ENCODE peak calls at places on chromosomes 6 and 20, in five cellular contexts. One of them, this sample, is unnamed.

GRCh38 chr6:127618729-127619128 is 41.8 kb downstream of the C6orf58 start:
- DNase-seq in GM12878: no peak
- DNase-seq in NT2/D1: no peak
- DNase-seq in H1: no peak
- DNase-seq in HepG2: no peak
- DNase-seq in this sample: no peak

GRCh38 chr20:9038791-9039190 is 30.1 kb upstream of the PLCB4 start:
- DNase-seq in GM12878: no peak
- DNase-seq in NT2/D1: no peak
- DNase-seq in H1: no peak
- DNase-seq in HepG2: no peak
- DNase-seq in this sample: no peak

GRCh38 chr6:131765081-131765852 is 42.6 kb upstream of the ENPP1 start:
- DNase-seq in GM12878: no peak
- DNase-seq in NT2/D1: no peak
- DNase-seq in H1: no peak
- DNase-seq in HepG2: peak
- DNase-seq in this sample: no peak

GRCh38 chr6:104929348-104929747 is 27.6 kb upstream of the LIN28B start:
- DNase-seq in GM12878: no peak
- DNase-seq in NT2/D1: no peak
- DNase-seq in H1: no peak
- DNase-seq in HepG2: no peak
- DNase-seq in this sample: no peak

GRCh38 chr6:45607818-45608217 is 230.1 kb upstream of the SUPT3H start:
- DNase-seq in GM12878: no peak
- DNase-seq in NT2/D1: no peak
- DNase-seq in H1: no peak
- DNase-seq in HepG2: no peak
- DNase-seq in this sample: no peak

GRCh38 chr20:14219801-14220461 is 117.5 kb downstream of the FLRT3 start:
- DNase-seq in GM12878: no peak
- DNase-seq in NT2/D1: peak
- DNase-seq in H1: no peak
- DNase-seq in HepG2: no peak
- DNase-seq in this sample: no peak

GRCh38 chr6:13760948-13761347 is 49.3 kb upstream of the RANBP9 start:
- DNase-seq in GM12878: no peak
- DNase-seq in NT2/D1: no peak
- DNase-seq in H1: no peak
- DNase-seq in HepG2: no peak
- DNase-seq in this sample: no peak

GRCh38 chr6:36335465-36336209 is 1.1 kb downstream of the BNIP5 start:
- DNase-seq in GM12878: no peak
- DNase-seq in NT2/D1: no peak
- DNase-seq in H1: no peak
- DNase-seq in HepG2: no peak
- DNase-seq in this sample: no peak

GRCh38 chr6:17741507-17741906 is 34.8 kb upstream of the NUP153 start:
- DNase-seq in GM12878: no peak
- DNase-seq in NT2/D1: no peak
- DNase-seq in H1: no peak
- DNase-seq in HepG2: no peak
- DNase-seq in this sample: no peak

GRCh38 chr20:60170116-60170515 is 211.9 kb downstream of the CDH26 start:
- DNase-seq in GM12878: no peak
- DNase-seq in NT2/D1: no peak
- DNase-seq in H1: no peak
- DNase-seq in HepG2: no peak
- DNase-seq in this sample: no peak

GRCh38 chr20:56631318-56631989 is 2.3 kb downstream of the TFAP2C start:
- DNase-seq in GM12878: no peak
- DNase-seq in NT2/D1: no peak
- DNase-seq in H1: no peak
- DNase-seq in HepG2: no peak
- DNase-seq in this sample: no peak

GRCh38 chr20:44901972-44902371 is 7.9 kb upstream of the PABPC1L start:
- DNase-seq in GM12878: no peak
- DNase-seq in NT2/D1: no peak
- DNase-seq in H1: no peak
- DNase-seq in HepG2: no peak
- DNase-seq in this sample: no peak

GRCh38 chr20:59743767-59744485 is 139.6 kb downstream of the PHACTR3 start:
- DNase-seq in GM12878: no peak
- DNase-seq in NT2/D1: no peak
- DNase-seq in H1: no peak
- DNase-seq in HepG2: no peak
- DNase-seq in this sample: no peak

GRCh38 chr20:48921883-48922867 is 664 bp downstream of the ARFGEF2 start:
- DNase-seq in GM12878: no peak
- DNase-seq in NT2/D1: peak
- DNase-seq in H1: no peak
- DNase-seq in HepG2: peak
- DNase-seq in this sample: no peak
- TF ChIP-seq SUZ12 in GM12878: no peak
- TF ChIP-seq SUZ12 in NT2/D1: no peak
- TF ChIP-seq SUZ12 in H1: no peak
- TF ChIP-seq SUZ12 in HepG2: no peak
- TF ChIP-seq SUZ12 in this sample: no peak

GRCh38 chr6:149081281-149081680 is 236.2 kb upstream of the TAB2 start:
- DNase-seq in GM12878: no peak
- DNase-seq in NT2/D1: no peak
- DNase-seq in H1: no peak
- DNase-seq in HepG2: no peak
- DNase-seq in this sample: no peak
- TF ChIP-seq SUZ12 in GM12878: no peak
- TF ChIP-seq SUZ12 in NT2/D1: no peak
- TF ChIP-seq SUZ12 in H1: no peak
- TF ChIP-seq SUZ12 in HepG2: no peak
- TF ChIP-seq SUZ12 in this sample: no peak

GRCh38 chr6:80182291-80182690 is 75.8 kb downstream of the BCKDHB start:
- DNase-seq in GM12878: no peak
- DNase-seq in NT2/D1: no peak
- DNase-seq in H1: no peak
- DNase-seq in HepG2: no peak
- DNase-seq in this sample: no peak
- TF ChIP-seq SUZ12 in GM12878: no peak
- TF ChIP-seq SUZ12 in NT2/D1: no peak
- TF ChIP-seq SUZ12 in H1: no peak
- TF ChIP-seq SUZ12 in HepG2: no peak
- TF ChIP-seq SUZ12 in this sample: no peak

DNA sequence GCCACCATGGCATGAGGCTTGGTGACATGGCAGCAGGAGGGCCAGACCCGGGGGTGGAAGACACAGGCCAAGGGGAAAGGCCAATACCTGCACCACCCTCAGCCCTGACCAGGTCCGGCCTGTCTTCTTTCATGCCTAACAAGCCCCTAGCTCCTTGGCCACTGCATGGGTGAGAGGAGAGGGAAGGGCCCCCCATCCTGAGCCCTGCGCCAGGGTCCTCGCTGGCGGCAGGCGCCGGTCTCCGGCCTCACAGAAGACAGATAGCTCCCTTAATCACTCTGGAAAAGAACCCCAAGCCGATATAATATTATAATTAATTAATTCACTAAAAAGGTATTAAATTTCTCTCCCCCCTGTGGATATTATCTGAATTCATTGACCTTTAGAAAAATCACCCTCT is 41.4 kb downstream of the MDFI start:
- DNase-seq in GM12878: no peak
- DNase-seq in NT2/D1: no peak
- DNase-seq in H1: no peak
- DNase-seq in HepG2: no peak
- DNase-seq in this sample: no peak
- TF ChIP-seq SUZ12 in GM12878: no peak
- TF ChIP-seq SUZ12 in NT2/D1: no peak
- TF ChIP-seq SUZ12 in H1: no peak
- TF ChIP-seq SUZ12 in HepG2: no peak
- TF ChIP-seq SUZ12 in this sample: no peak

GRCh38 chr20:62740286-62741141 is 31.9 kb downstream of the NTSR1 start:
- DNase-seq in GM12878: peak
- DNase-seq in NT2/D1: no peak
- DNase-seq in H1: no peak
- DNase-seq in HepG2: peak
- DNase-seq in this sample: no peak
- TF ChIP-seq SUZ12 in GM12878: no peak
- TF ChIP-seq SUZ12 in NT2/D1: no peak
- TF ChIP-seq SUZ12 in H1: no peak
- TF ChIP-seq SUZ12 in HepG2: no peak
- TF ChIP-seq SUZ12 in this sample: no peak

DNA sequence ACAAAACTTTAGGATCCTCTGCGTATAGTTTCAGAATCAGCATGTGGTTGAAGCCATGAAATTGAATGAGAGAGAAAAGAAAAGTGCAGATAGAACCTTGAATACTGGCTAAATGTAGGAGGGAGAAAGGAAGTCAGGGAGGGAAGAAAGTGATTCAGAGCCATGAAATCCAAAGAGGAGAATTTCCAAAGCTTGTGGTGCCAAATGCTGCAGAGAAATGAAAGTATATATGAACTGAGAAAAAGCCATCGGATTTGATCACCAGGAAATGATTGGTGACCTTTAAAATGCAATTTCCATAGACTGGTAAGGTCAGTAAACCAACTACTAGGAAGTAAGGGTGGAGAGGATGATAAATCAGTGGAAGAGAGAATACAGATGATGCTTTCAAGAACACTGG is 142.3 kb downstream of the TFAP2A start:
- DNase-seq in GM12878: no peak
- DNase-seq in NT2/D1: no peak
- DNase-seq in H1: no peak
- DNase-seq in HepG2: no peak
- DNase-seq in this sample: no peak
- TF ChIP-seq SUZ12 in GM12878: no peak
- TF ChIP-seq SUZ12 in NT2/D1: no peak
- TF ChIP-seq SUZ12 in H1: no peak
- TF ChIP-seq SUZ12 in HepG2: no peak
- TF ChIP-seq SUZ12 in this sample: no peak

GRCh38 chr6:159778131-159778530 is 11.3 kb downstream of the TCP1 start:
- DNase-seq in GM12878: no peak
- DNase-seq in NT2/D1: no peak
- DNase-seq in H1: no peak
- DNase-seq in HepG2: no peak
- DNase-seq in this sample: no peak

GRCh38 chr6:159777240-159777904 is 12.0 kb downstream of the TCP1 start:
- DNase-seq in GM12878: no peak
- DNase-seq in NT2/D1: no peak
- DNase-seq in H1: no peak
- DNase-seq in HepG2: no peak
- DNase-seq in this sample: no peak

GRCh38 chr6:159778542-159778941 is 10.9 kb downstream of the TCP1 start:
- DNase-seq in GM12878: no peak
- DNase-seq in NT2/D1: no peak
- DNase-seq in H1: no peak
- DNase-seq in HepG2: no peak
- DNase-seq in this sample: no peak
- TF ChIP-seq SUZ12 in GM12878: no peak
- TF ChIP-seq SUZ12 in NT2/D1: no peak
- TF ChIP-seq SUZ12 in H1: no peak
- TF ChIP-seq SUZ12 in HepG2: no peak
- TF ChIP-seq SUZ12 in this sample: no peak

GRCh38 chr6:41896280-41896679 is 1.1 kb upstream of the USP49 start:
- DNase-seq in GM12878: no peak
- DNase-seq in NT2/D1: no peak
- DNase-seq in H1: no peak
- DNase-seq in HepG2: no peak
- DNase-seq in this sample: no peak

GRCh38 chr6:41892921-41893564 is 2.1 kb downstream of the USP49 start:
- DNase-seq in GM12878: no peak
- DNase-seq in NT2/D1: no peak
- DNase-seq in H1: no peak
- DNase-seq in HepG2: no peak
- DNase-seq in this sample: no peak

GRCh38 chr6:41895300-41896233 is at the start of gene USP49:
- DNase-seq in GM12878: peak
- DNase-seq in NT2/D1: peak
- DNase-seq in H1: peak
- DNase-seq in HepG2: peak
- DNase-seq in this sample: peak

GRCh38 chr6:41894366-41895299 is 542 bp downstream of the USP49 start:
- DNase-seq in GM12878: no peak
- DNase-seq in NT2/D1: peak
- DNase-seq in H1: no peak
- DNase-seq in HepG2: no peak
- DNase-seq in this sample: peak
- TF ChIP-seq SUZ12 in GM12878: no peak
- TF ChIP-seq SUZ12 in NT2/D1: no peak
- TF ChIP-seq SUZ12 in H1: no peak
- TF ChIP-seq SUZ12 in HepG2: no peak
- TF ChIP-seq SUZ12 in this sample: no peak

This sample was measured in HEK293T.